ENCODE peak calls at places on chromosomes 7 and 10, in eight cellular contexts. K, R, V, E, U, T, A and G are unnamed samples.

GRCh38 chr7:55550010-55550409 is 22.3 kb downstream of the VOPP1 start:
- DNase-seq in E (no peak), R (no peak), U (no peak), V (peak; percentile 48), T (peak; percentile 43), A (no peak), K (no peak), G (no peak)

GRCh38 chr7:39950473-39951155 is 558 bp downstream of the CDK13 start:
- DNase-seq in R (peak; percentile 24), E (peak; percentile 41), A (peak; percentile 26), U (peak; percentile 40), K (peak; percentile 13), T (peak; percentile 55), V (no peak), G (no peak)

GRCh38 chr10:99908512-99908911 is 101.2 kb downstream of the DNMBP start:
- DNase-seq in T (no peak), A (no peak), V (no peak), U (peak; percentile 36), K (no peak), E (no peak), R (peak; percentile 16), G (peak; percentile 15)

GRCh38 chr10:86311900-86312299 is 54.7 kb downstream of the GRID1 start:
- DNase-seq in E (no peak), R (no peak), A (no peak), T (no peak), V (no peak), U (no peak), K (no peak), G (no peak)

GRCh38 chr7:35729966-35730345 is 35.0 kb upstream of the HERPUD2 start:
- DNase-seq in E (no peak), A (no peak), K (no peak), U (no peak), V (no peak), R (no peak), T (no peak), G (no peak)

GRCh38 chr7:155644971-155645509 is 579 bp downstream of the RBM33 start:
- DNase-seq in E (no peak), R (peak; percentile 37), A (peak; percentile 21), K (peak; percentile 36), V (peak; percentile 57), U (no peak), T (no peak), G (no peak)

GRCh38 chr7:42222119-42222518 is 14.9 kb downstream of the GLI3 start:
- DNase-seq in U (no peak), T (no peak), V (no peak), E (no peak), A (no peak), R (no peak), K (no peak), G (no peak)

GRCh38 chr7:118590107-118590506 is 365.6 kb downstream of the ANKRD7 start:
- DNase-seq in K (peak; percentile 24), A (no peak), T (no peak), R (peak; percentile 33), E (no peak), U (no peak), V (no peak), G (no peak)

GRCh38 chr7:22546769-22547168 is 46.8 kb upstream of the STEAP1B start:
- DNase-seq in V (no peak), K (no peak), U (no peak), E (no peak), R (no peak), A (no peak), T (no peak), G (no peak)

GRCh38 chr7:26538216-26538615 is 246.6 kb downstream of the SNX10 start:
- DNase-seq in R (no peak), A (no peak), E (no peak), U (no peak), V (no peak), K (no peak), T (no peak), G (no peak)

GRCh38 chr7:46848944-46849343 is 733.0 kb downstream of the TNS3 start:
- DNase-seq in U (peak; percentile 71), E (no peak), K (no peak), T (no peak), A (no peak), V (no peak), R (no peak), G (no peak)

GRCh38 chr7:46146454-46147255 is 225.6 kb upstream of the IGFBP3 start:
- DNase-seq in E (no peak), R (no peak), U (peak; percentile 70), T (no peak), K (peak; percentile 13), A (no peak), V (peak; percentile 61), G (no peak)

GRCh38 chr7:22713463-22713862 is 13.5 kb upstream of the IL6 start:
- DNase-seq in U (no peak), T (no peak), R (no peak), K (no peak), V (no peak), A (no peak), E (no peak), G (no peak)

GRCh38 chr7:92614586-92615237 is 24.5 kb upstream of the FAM133B start:
- DNase-seq in T (peak; percentile 57), A (no peak), U (peak; percentile 54), V (no peak), E (no peak), R (peak; percentile 38), K (no peak), G (no peak)

GRCh38 chr7:147708871-147709270 is 881.7 kb upstream of the C7orf33 start:
- DNase-seq in A (no peak), R (no peak), U (no peak), T (no peak), K (peak; percentile 9), E (no peak), V (no peak), G (no peak)

GRCh38 chr7:43431020-43431595 is 151.8 kb upstream of the STK17A start:
- DNase-seq in R (no peak), K (no peak), U (peak; percentile 8), T (no peak), V (no peak), A (no peak), E (no peak), G (no peak)

GRCh38 chr7:137943132-137943551 is 58.7 kb downstream of the CREB3L2 start:
- DNase-seq in K (no peak), A (no peak), R (no peak), V (no peak), T (no peak), E (no peak), U (peak; percentile 98), G (no peak)

GRCh38 chr7:128092221-128092620 is 61.0 kb upstream of the LRRC4 start:
- DNase-seq in V (no peak), T (no peak), U (no peak), K (no peak), A (no peak), R (no peak), E (no peak), G (no peak)

GRCh38 chr10:48187713-48188541 is 86.6 kb downstream of the FRMPD2 start:
- DNase-seq in A (no peak), K (no peak), E (no peak), U (no peak), R (no peak), V (no peak), T (no peak), G (no peak)

GRCh38 chr7:100190059-100190711 is 12.5 kb downstream of the STAG3 start:
- DNase-seq in E (no peak), U (peak; percentile 62), R (no peak), K (no peak), T (no peak), V (peak; percentile 60), A (no peak), G (no peak)

GRCh38 chr7:50533849-50534248 is 31.4 kb downstream of the DDC start:
- DNase-seq in K (no peak), A (no peak), E (no peak), V (peak; percentile 42), R (no peak), T (peak; percentile 28), U (no peak), G (no peak)

GRCh38 chr7:81183326-81183725 is 264.5 kb upstream of the SEMA3C start:
- DNase-seq in A (no peak), E (no peak), U (no peak), V (no peak), K (no peak), T (no peak), R (no peak), G (no peak)

GRCh38 chr10:103919648-103920025 is 1.7 kb upstream of the STN1 start:
- DNase-seq in K (no peak), A (no peak), U (no peak), E (no peak), R (no peak), T (no peak), V (no peak), G (no peak)

GRCh38 chr10:46073564-46073963 is 27.5 kb upstream of the MSMB start:
- DNase-seq in R (no peak), U (no peak), E (no peak), A (no peak), T (no peak), K (no peak), V (no peak), G (no peak)

GRCh38 chr10:26728957-26729356 is 31.5 kb downstream of the PDSS1 start:
- DNase-seq in U (no peak), K (no peak), T (no peak), A (no peak), E (no peak), V (no peak), R (no peak), G (no peak)

GRCh38 chr7:11313801-11314200 is 340.1 kb downstream of the PHF14 start:
- DNase-seq in E (no peak), A (no peak), R (no peak), T (no peak), V (no peak), U (no peak), K (no peak), G (no peak)

GRCh38 chr10:34854147-34854601 is 39.1 kb upstream of the PARD3 start:
- DNase-seq in R (no peak), K (no peak), U (peak; percentile 64), A (no peak), E (no peak), T (no peak), V (peak; percentile 64), G (no peak)

GRCh38 chr7:118559207-118559606 is 334.7 kb downstream of the ANKRD7 start:
- DNase-seq in K (no peak), E (no peak), A (no peak), T (no peak), R (no peak), U (no peak), V (no peak), G (no peak)

GRCh38 chr7:114104035-114104434 is 185.2 kb upstream of the PPP1R3A start:
- DNase-seq in U (no peak), E (no peak), V (no peak), K (no peak), A (no peak), R (no peak), T (no peak), G (no peak)

GRCh38 chr10:7027913-7028808 is 382.7 kb downstream of the SFMBT2 start:
- DNase-seq in U (peak; percentile 43), A (no peak), T (no peak), E (no peak), K (no peak), R (no peak), V (no peak), G (no peak)

GRCh38 chr7:150003304-150003810 is 129.6 kb downstream of the ATP6V0E2 start:
- DNase-seq in T (no peak), R (no peak), U (peak; percentile 0), V (no peak), E (no peak), K (peak; percentile 2), A (no peak), G (no peak)